ENCODE peak calls at places on chromosome 15, in five cellular contexts. P, T, N, D and E are unnamed samples.

GRCh38 chr15:62889734-62890505 is 152.6 kb upstream of the TPM1 start:
- DNase-seq in N (no peak), T (no peak), D (no peak), P (no peak), E (peak; percentile 80)

GRCh38 chr15:90015749-90016148 is 14.6 kb downstream of the ZNF710 start:
- DNase-seq in N (no peak), T (no peak), P (no peak), D (no peak), E (no peak)

GRCh38 chr15:70318996-70319465 is 221.3 kb upstream of the TLE3 start:
- DNase-seq in P (no peak), T (no peak), N (no peak), D (no peak), E (no peak)

GRCh38 chr15:40330368-40330836 is 6.9 kb downstream of the INAFM2 start:
- DNase-seq in T (peak; percentile 14), N (no peak), D (no peak), P (no peak), E (no peak)

GRCh38 chr15:83904107-83904720 is 250.3 kb downstream of the ADAMTSL3 start:
- DNase-seq in P (no peak), T (no peak), D (no peak), N (no peak), E (no peak)

GRCh38 chr15:31365655-31366127 is 39.1 kb downstream of the KLF13 start:
- DNase-seq in D (no peak), T (no peak), N (peak; percentile 75), P (peak; percentile 90), E (peak; percentile 8)

GRCh38 chr15:58856090-58856489 is 77.4 kb downstream of the SLTM start:
- DNase-seq in T (no peak), P (no peak), D (no peak), N (no peak), E (no peak)

GRCh38 chr15:87907676-87908446 is 348.7 kb downstream of the NTRK3 start:
- DNase-seq in P (no peak), D (no peak), T (no peak), N (no peak), E (no peak)

GRCh38 chr15:51076898-51077564 is 17.7 kb downstream of the TNFAIP8L3 start:
- DNase-seq in P (peak; percentile 80), N (no peak), D (no peak), T (no peak), E (no peak)

GRCh38 chr15:80674245-80674614 is 20.9 kb upstream of the ABHD17C start:
- DNase-seq in D (no peak), N (no peak), P (no peak), T (no peak), E (no peak)

GRCh38 chr15:61951949-61952348 is 108.3 kb downstream of the VPS13C start:
- DNase-seq in N (no peak), T (no peak), D (no peak), P (no peak), E (peak; percentile 59)

GRCh38 chr15:101394654-101395053 is 94.9 kb downstream of the PCSK6 start:
- DNase-seq in T (no peak), P (no peak), N (no peak), D (peak; percentile 47), E (no peak)

GRCh38 chr15:63140936-63141335 is 16.3 kb downstream of the RPS27L start:
- DNase-seq in D (no peak), T (no peak), N (no peak), P (no peak), E (no peak)

GRCh38 chr15:40722934-40723333 is 28.0 kb downstream of the RAD51 start:
- DNase-seq in N (no peak), P (no peak), T (no peak), D (no peak), E (no peak)

GRCh38 chr15:57640935-57641682 is 49.4 kb downstream of the MYZAP start:
- DNase-seq in T (no peak), P (peak; percentile 60), N (no peak), D (no peak), E (no peak)

GRCh38 chr15:83410532-83410931 is 36.6 kb upstream of the SH3GL3 start:
- DNase-seq in N (no peak), T (no peak), D (no peak), P (no peak), E (peak; percentile 89)

GRCh38 chr15:68383161-68384074 is 48.5 kb downstream of the ITGA11 start:
- DNase-seq in N (peak; percentile 24), D (peak; percentile 29), T (no peak), P (peak; percentile 65), E (no peak)

GRCh38 chr15:23447107-23447500 is at the start of gene GOLGA6L2:
- DNase-seq in P (peak; percentile 53), T (no peak), D (no peak), N (peak; percentile 3), E (no peak)

GRCh38 chr15:39582977-39583585 is 2.2 kb downstream of the THBS1 start:
- DNase-seq in N (no peak), D (no peak), T (no peak), P (no peak), E (no peak)

GRCh38 chr15:90582553-90582952 is 52.8 kb downstream of the CRTC3 start:
- DNase-seq in P (no peak), T (no peak), D (no peak), N (no peak), E (no peak)

GRCh38 chr15:42012241-42012640 is 8.6 kb downstream of the PLA2G4E start:
- DNase-seq in P (no peak), N (no peak), T (no peak), D (no peak), E (no peak)

GRCh38 chr15:26260517-26261133 is 397.5 kb upstream of the ATP10A start:
- DNase-seq in T (no peak), D (no peak), P (peak; percentile 87), N (peak; percentile 8), E (no peak)

GRCh38 chr15:69298697-69299441 is at the start of gene PAQR5:
- DNase-seq in T (no peak), N (no peak), D (no peak), P (peak; percentile 76), E (no peak)

GRCh38 chr15:77497108-77497737 is 76.5 kb downstream of the HMG20A start:
- DNase-seq in P (peak; percentile 73), D (no peak), N (no peak), T (no peak), E (peak; percentile 70)

GRCh38 chr15:99993262-99993661 is 260.0 kb upstream of the LYSMD4 start:
- DNase-seq in P (no peak), T (no peak), D (no peak), N (no peak), E (no peak)

GRCh38 chr15:63880019-63880418 is 46.3 kb upstream of the HERC1 start:
- DNase-seq in N (no peak), D (no peak), T (no peak), P (no peak), E (no peak)

GRCh38 chr15:26766262-26766661 is 6.6 kb downstream of the GABRB3 start:
- DNase-seq in D (no peak), T (no peak), P (no peak), N (no peak), E (no peak)

GRCh38 chr15:68652141-68652540 is 73.3 kb downstream of the CORO2B start:
- DNase-seq in P (peak; percentile 71), T (no peak), N (no peak), D (no peak), E (no peak)

GRCh38 chr15:35289029-35289617 is 204.0 kb upstream of the NANOGP8 start:
- DNase-seq in T (no peak), N (no peak), P (no peak), D (no peak), E (peak; percentile 21)

GRCh38 chr15:99955181-99955525 is 221.9 kb upstream of the LYSMD4 start:
- DNase-seq in D (no peak), P (peak; percentile 19), T (no peak), N (no peak), E (no peak)

GRCh38 chr15:52200831-52201365 is 9.7 kb upstream of the GNB5 start:
- DNase-seq in D (no peak), T (no peak), P (no peak), N (no peak), E (no peak)

GRCh38 chr15:101329867-101330380 is 34.9 kb upstream of the SNRPA1 start:
- DNase-seq in N (no peak), D (no peak), P (peak; percentile 25), T (no peak), E (no peak)

GRCh38 chr15:39270976-39271375 is 309.9 kb upstream of the THBS1 start:
- DNase-seq in D (no peak), N (no peak), T (no peak), P (no peak), E (no peak)

GRCh38 chr15:55407631-55407948 is 569 bp downstream of the CCPG1 start:
- DNase-seq in N (no peak), P (no peak), D (no peak), T (no peak), E (no peak)

GRCh38 chr15:46681901-46682300 is 1035.4 kb upstream of the SEMA6D start:
- DNase-seq in T (no peak), P (no peak), N (no peak), D (no peak), E (peak; percentile 69)